ENCODE peak calls at places on chromosomes 3 and 15, in seven cellular contexts. Q is sigmoid colon; V is NCI-H146; H is lower leg skin; C is HT1080; M is activated T-helper 9 cell treated with anti-CD3 and anti-CD28 coated beads, Interleukin-2, amount 50 U/mL, for 16 hours; Y is activated naive CD4-positive, alpha-beta T cell. R is an unnamed sample.

GRCh38 chr15:91552555-91552954 is 301.0 kb upstream of the SLCO3A1 start:
- DNase-seq in Q (no peak), V (no peak), H (no peak), C (no peak), M (no peak), Y (no peak), R (no peak)

GRCh38 chr3:148873270-148873927 is 8.3 kb downstream of the CPA3 start:
- DNase-seq in Q (no peak), V (peak; percentile 83), H (no peak), C (no peak), M (no peak), Y (no peak), R (no peak)

GRCh38 chr3:45988804-45989203 is 6.8 kb downstream of the FYCO1 start:
- DNase-seq in Q (no peak), V (no peak), H (no peak), C (peak; percentile 86), M (no peak), Y (no peak), R (no peak)

GRCh38 chr15:89192771-89193170 is 28.6 kb downstream of the RLBP1 start:
- DNase-seq in Q (no peak), V (no peak), H (no peak), C (no peak), M (no peak), Y (no peak), R (no peak)

GRCh38 chr3:193391902-193392301 is 13.3 kb upstream of the ATP13A5 start:
- DNase-seq in Q (no peak), V (no peak), H (no peak), C (peak; percentile 88), M (no peak), Y (no peak), R (no peak)

GRCh38 chr3:100221159-100221558 is 39.6 kb upstream of the TBC1D23 start:
- DNase-seq in Q (no peak), V (no peak), H (no peak), C (no peak), M (no peak), Y (no peak), R (no peak)

GRCh38 chr3:131388400-131388799 is 6.8 kb downstream of the NUDT16 start:
- DNase-seq in Q (no peak), V (no peak), H (no peak), C (peak; percentile 41), M (no peak), Y (no peak), R (no peak)

GRCh38 chr3:97291901-97292300 is 472.7 kb upstream of the ARL6 start:
- DNase-seq in Q (no peak), V (peak; percentile 25), H (no peak), C (no peak), M (no peak), Y (no peak), R (no peak)

GRCh38 chr3:149949181-149949580 is 21.5 kb downstream of the PFN2 start:
- DNase-seq in Q (no peak), V (no peak), H (no peak), C (no peak), M (no peak), Y (no peak), R (no peak)

GRCh38 chr15:56919708-56920637 is 1.5 kb downstream of the TCF12 start:
- DNase-seq in Q (peak; percentile 75), V (peak; percentile 37), H (no peak), C (peak; percentile 52), M (peak; percentile 2), Y (peak; percentile 11), R (peak; percentile 32)

GRCh38 chr3:122943828-122944190 is 83.8 kb downstream of the SEMA5B start:
- DNase-seq in Q (no peak), V (no peak), H (no peak), C (no peak), M (no peak), Y (no peak), R (no peak)

GRCh38 chr15:68415061-68415460 is 16.9 kb downstream of the ITGA11 start:
- DNase-seq in Q (no peak), V (no peak), H (no peak), C (no peak), M (no peak), Y (no peak), R (no peak)

GRCh38 chr15:101401286-101401685 is 88.2 kb downstream of the PCSK6 start:
- DNase-seq in Q (no peak), V (no peak), H (peak; percentile 43), C (no peak), M (no peak), Y (no peak), R (no peak)

GRCh38 chr3:99188936-99189335 is 287.4 kb upstream of the DCBLD2 start:
- DNase-seq in Q (no peak), V (no peak), H (no peak), C (no peak), M (no peak), Y (no peak), R (no peak)

GRCh38 chr3:33218072-33218445 is 551 bp downstream of the SUSD5 start:
- DNase-seq in Q (no peak), V (no peak), H (no peak), C (peak; percentile 36), M (no peak), Y (no peak), R (no peak)

GRCh38 chr3:25288416-25288815 is 139.6 kb upstream of the RARB start:
- DNase-seq in Q (no peak), V (no peak), H (no peak), C (no peak), M (no peak), Y (no peak), R (no peak)

GRCh38 chr3:161275919-161276318 is 54.8 kb downstream of the NMD3 start:
- DNase-seq in Q (no peak), V (peak; percentile 94), H (no peak), C (no peak), M (no peak), Y (no peak), R (no peak)

GRCh38 chr15:89783111-89783860 is 7.2 kb downstream of the MESP2 start:
- DNase-seq in Q (no peak), V (no peak), H (no peak), C (peak; percentile 37), M (no peak), Y (no peak), R (no peak)

GRCh38 chr3:78641703-78642102 is 1126.1 kb downstream of the ROBO1 start:
- DNase-seq in Q (no peak), V (no peak), H (no peak), C (no peak), M (no peak), Y (no peak), R (no peak)

R was measured in tibial artery.